ENCODE peak calls at places on chromosomes 4 and X, in five cellular contexts. S is thoracic aorta, E is cardiac fibroblast, Q is A549, P is heart left ventricle. T is an unnamed sample.

GRCh38 chrX:151680805-151681204 is 14.5 kb upstream of the PRRG3 start:
- DNase-seq in S (no peak), E (peak; percentile 7), Q (peak; percentile 13), P (no peak), T (peak; percentile 25)

GRCh38 chr4:187276786-187277408 is 553.2 kb upstream of the FAT1 start:
- DNase-seq in S (no peak), E (no peak), Q (no peak), P (no peak), T (peak; percentile 10)

GRCh38 chr4:86048426-86048825 is 311.4 kb downstream of the MAPK10 start:
- DNase-seq in S (no peak), E (no peak), Q (no peak), P (no peak), T (no peak)

GRCh38 chrX:138930546-138930945 is 219.0 kb upstream of the FGF13 start:
- DNase-seq in S (no peak), E (no peak), Q (no peak), P (no peak), T (no peak)

GRCh38 chr4:37763164-37763444 is 63.4 kb upstream of the PGM2 start:
- DNase-seq in S (no peak), E (no peak), Q (no peak), P (no peak), T (no peak)

GRCh38 chr4:179398414-179398813 is 1956.2 kb upstream of the AGA start:
- DNase-seq in S (no peak), E (no peak), Q (no peak), P (no peak), T (no peak)

GRCh38 chr4:134807231-134807745 is 605.7 kb upstream of the PABPC4L start:
- DNase-seq in S (no peak), E (no peak), Q (no peak), P (no peak), T (no peak)

GRCh38 chr4:126242679-126243390 is 928.1 kb downstream of the FAT4 start:
- DNase-seq in S (no peak), E (peak; percentile 51), Q (no peak), P (peak; percentile 65), T (peak; percentile 43)

GRCh38 chrX:22237479-22237878 is 35.2 kb upstream of the CBLL2 start:
- DNase-seq in S (no peak), E (no peak), Q (no peak), P (no peak), T (no peak)

GRCh38 chr4:183541081-183542045 is 36.5 kb downstream of the ING2 start:
- DNase-seq in S (no peak), E (peak; percentile 29), Q (no peak), P (no peak), T (peak; percentile 15)

GRCh38 chrX:106959897-106960296 is 39.7 kb downstream of the CLDN2 start:
- DNase-seq in S (no peak), E (peak; percentile 54), Q (peak; percentile 39), P (no peak), T (peak; percentile 52)

GRCh38 chr4:175891231-175891630 is 79.2 kb upstream of the GPM6A start:
- DNase-seq in S (no peak), E (no peak), Q (no peak), P (no peak), T (no peak)

DNA sequence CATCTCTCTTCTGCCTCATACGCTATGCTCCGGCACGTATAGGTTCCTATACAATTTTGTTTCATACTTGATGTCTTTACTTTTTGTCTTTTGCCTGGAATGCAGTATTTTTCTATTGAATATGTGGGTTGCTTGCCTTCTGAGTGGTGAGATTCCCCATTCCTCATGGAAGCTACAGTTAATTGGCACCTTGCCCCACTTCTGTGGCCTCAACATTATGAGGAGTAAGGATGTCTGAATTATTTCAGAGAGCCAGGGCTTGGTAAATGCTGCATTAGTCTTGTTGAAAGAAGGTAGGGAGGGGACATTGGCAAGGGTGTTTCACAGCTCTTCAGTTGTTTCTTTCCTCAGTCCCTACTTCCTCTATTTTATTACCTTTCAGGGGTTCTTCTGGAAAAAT is 23.0 kb downstream of the CDKL5 start:
- DNase-seq in S (no peak), E (peak; percentile 21), Q (no peak), P (no peak), T (no peak)
- H3K4me3 ChIP-seq in S (no peak overlapping the region), E (no peak overlapping the region), Q (no peak overlapping the region), P (no peak overlapping the region), T (no peak overlapping the region)

GRCh38 chr4:107389965-107390364 is 330.1 kb downstream of the PAPSS1 start:
- DNase-seq in S (no peak), E (no peak), Q (no peak), P (no peak), T (no peak)

GRCh38 chr4:107391009-107391629 is 328.9 kb downstream of the PAPSS1 start:
- DNase-seq in S (no peak), E (no peak), Q (no peak), P (no peak), T (no peak)

GRCh38 chr4:107391630-107392028 is 328.4 kb downstream of the PAPSS1 start:
- DNase-seq in S (no peak), E (no peak), Q (no peak), P (no peak), T (no peak)

GRCh38 chr4:107392380-107392779 is 327.7 kb downstream of the PAPSS1 start:
- DNase-seq in S (no peak), E (no peak), Q (no peak), P (no peak), T (no peak)

GRCh38 chr4:107392951-107393350 is 327.1 kb downstream of the PAPSS1 start:
- DNase-seq in S (no peak), E (peak; percentile 0), Q (no peak), P (no peak), T (no peak)
- H3K4me3 ChIP-seq in S (peak overlapping the region; percentile 9), E (no peak overlapping the region), Q (no peak overlapping the region), P (no peak overlapping the region), T (no peak overlapping the region)

GRCh38 chrX:79153348-79153747 is 8.9 kb downstream of the GPR174 start:
- DNase-seq in S (no peak), E (no peak), Q (no peak), P (no peak), T (no peak)

GRCh38 chrX:79146552-79147390 is 2.3 kb downstream of the GPR174 start:
- DNase-seq in S (no peak), E (no peak), Q (no peak), P (no peak), T (no peak)

DNA sequence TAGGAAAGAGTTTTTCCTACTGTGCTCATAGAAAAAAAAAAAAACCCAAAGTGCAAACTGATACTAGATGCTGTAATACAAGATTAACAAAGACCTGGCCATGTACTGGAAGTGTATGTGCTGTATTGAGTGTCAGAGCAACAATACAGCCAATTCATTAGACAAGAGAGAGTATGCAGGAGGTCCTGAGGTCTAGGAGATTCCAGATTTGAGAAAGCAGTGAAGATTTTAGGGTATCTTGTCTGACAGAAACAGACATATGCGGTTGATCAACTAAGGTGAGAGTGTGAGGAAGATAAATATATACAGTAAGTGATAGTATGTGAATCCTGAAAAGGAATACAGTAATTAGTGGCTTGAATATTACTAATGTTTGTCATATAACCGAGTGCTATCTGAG is 3.0 kb downstream of the GPR174 start:
- DNase-seq in S (no peak), E (no peak), Q (no peak), P (no peak), T (no peak)
- H3K4me3 ChIP-seq in S (no peak overlapping the region), E (no peak overlapping the region), Q (no peak overlapping the region), P (no peak overlapping the region), T (no peak overlapping the region)

GRCh38 chr4:112515278-112516075 is 503 bp downstream of the NEUROG2 start:
- DNase-seq in S (no peak), E (peak; percentile 24), Q (no peak), P (no peak), T (peak; percentile 65)

GRCh38 chr4:112514449-112515277 is 1.3 kb downstream of the NEUROG2 start:
- DNase-seq in S (no peak), E (no peak), Q (no peak), P (no peak), T (no peak)

GRCh38 chr4:112516076-112516385 is at the start of gene NEUROG2:
- DNase-seq in S (no peak), E (no peak), Q (no peak), P (no peak), T (no peak)

GRCh38 chr4:112516401-112517066 is 554 bp upstream of the NEUROG2 start:
- DNase-seq in S (no peak), E (no peak), Q (no peak), P (no peak), T (no peak)

GRCh38 chr4:112514079-112514448 is 1.9 kb downstream of the NEUROG2 start:
- DNase-seq in S (no peak), E (no peak), Q (no peak), P (no peak), T (no peak)
- H3K4me3 ChIP-seq in S (no peak overlapping the region), E (no peak overlapping the region), Q (peak overlapping the region; percentile 59), P (no peak overlapping the region), T (no peak overlapping the region)

T was measured in cardiac muscle cell.